ENCODE peak calls at places on chromosome 6, in eight cellular contexts. Z, L, K, Y, Q, P, V and O are unnamed samples. For H3K9me3 and H3K4me1, the result is how much of the 10 kb centered on the place peaks cover.

GRCh38 chr6:134449004-134449403 is 131.1 kb upstream of the SGK1 start:
- DNase-seq in P (no peak), V (no peak), Z (no peak), K (no peak), L (no peak), Q (no peak), Y (no peak), O (no peak)

GRCh38 chr6:63272397-63272796 is 47.4 kb downstream of the LGSN start:
- DNase-seq in P (no peak), Y (no peak), V (peak), Z (no peak), L (peak), Q (no peak), K (peak), O (peak)

GRCh38 chr6:36387440-36388303 is at the start of gene ETV7:
- DNase-seq in L (peak), P (peak), Y (peak), Z (peak), Q (peak), K (peak), V (peak), O (peak)

GRCh38 chr6:122476131-122476530 is 4.5 kb upstream of the SERINC1 start:
- DNase-seq in L (peak), P (no peak), Y (no peak), Z (no peak), K (peak), V (no peak), Q (no peak), O (peak)

GRCh38 chr6:75611011-75611701 is 9.5 kb downstream of the SENP6 start:
- DNase-seq in Y (no peak), Z (no peak), V (no peak), K (no peak), P (no peak), L (no peak), Q (no peak), O (no peak)

GRCh38 chr6:149941583-149942460 is at the start of gene ULBP2:
- DNase-seq in L (peak), V (peak), Y (peak), Q (peak), P (peak), Z (peak), K (peak), O (peak)

GRCh38 chr6:161487694-161488093 is 213.8 kb upstream of the AGPAT4 start:
- DNase-seq in P (no peak), Z (no peak), Q (no peak), Y (no peak), L (no peak), V (no peak), K (no peak), O (no peak)

GRCh38 chr6:86502522-86502921 is 434.8 kb upstream of the HTR1E start:
- DNase-seq in Z (no peak), V (peak), Y (peak), L (no peak), P (no peak), Q (no peak), K (no peak), O (no peak)

GRCh38 chr6:84033523-84034451 is at the start of gene MRAP2:
- DNase-seq in Z (peak), P (peak), K (peak), Q (peak), Y (no peak), L (peak), V (peak), O (peak)

GRCh38 chr6:30724906-30725667 is 4.9 kb downstream of the TUBB start:
- DNase-seq in K (no peak), L (no peak), V (no peak), Y (no peak), Q (no peak), P (no peak), Z (no peak), O (no peak)

GRCh38 chr6:79742030-79742429 is 110.9 kb downstream of the SH3BGRL2 start:
- DNase-seq in Q (no peak), Y (no peak), K (no peak), Z (no peak), V (no peak), L (no peak), P (no peak), O (no peak)

GRCh38 chr6:157380458-157380778 is 572 bp upstream of the ZDHHC14 start:
- DNase-seq in Y (no peak), Q (no peak), P (no peak), V (no peak), K (no peak), Z (peak), L (peak), O (no peak)

GRCh38 chr6:16358531-16359138 is 120.2 kb downstream of the GMPR start:
- DNase-seq in Z (peak), L (no peak), K (peak), Q (no peak), P (no peak), V (no peak), Y (no peak), O (no peak)

GRCh38 chr6:112027942-112028674 is 25.8 kb upstream of the CCN6 start:
- DNase-seq in Y (no peak), K (peak), P (no peak), V (no peak), L (no peak), Z (no peak), Q (no peak), O (peak)

GRCh38 chr6:135250751-135251356 is 69.7 kb downstream of the MYB start:
- DNase-seq in K (peak), L (peak), Q (no peak), Y (no peak), Z (peak), V (no peak), P (no peak), O (no peak)

GRCh38 chr6:116779569-116780164 is 14.1 kb upstream of the FAM162B start:
- DNase-seq in V (peak), K (peak), P (no peak), Y (no peak), Q (no peak), L (peak), Z (no peak), O (peak)

GRCh38 chr6:170125447-170126300 is 165.2 kb downstream of the DLL1 start:
- DNase-seq in Q (peak), Z (peak), L (no peak), K (no peak), Y (no peak), V (no peak), P (peak), O (no peak)

GRCh38 chr6:132198040-132198439 is 203.2 kb downstream of the MOXD1 start:
- DNase-seq in V (no peak), Z (no peak), P (no peak), Q (no peak), K (no peak), L (no peak), Y (no peak), O (no peak)

GRCh38 chr6:128158496-128158895 is 257.6 kb upstream of the THEMIS start:
- DNase-seq in Z (no peak), P (no peak), V (no peak), Y (no peak), L (no peak), Q (no peak), K (no peak), O (peak)

GRCh38 chr6:168885741-168886140 is 367.9 kb downstream of the THBS2 start:
- DNase-seq in K (no peak), V (no peak), P (no peak), L (no peak), Z (no peak), Q (no peak), Y (peak), O (no peak)

GRCh38 chr6:107132330-107132954 is 17.1 kb upstream of the BEND3 start:
- DNase-seq in K (no peak), Z (no peak), L (peak), Y (no peak), V (peak), P (no peak), Q (no peak), O (peak)

GRCh38 chr6:3316363-3316762 is 57.6 kb downstream of the PSMG4 start:
- DNase-seq in Y (no peak), Q (no peak), P (peak), L (no peak), Z (no peak), V (no peak), K (no peak), O (no peak)

GRCh38 chr6:71248306-71248705 is 40.3 kb upstream of the OGFRL1 start:
- DNase-seq in Y (peak), L (no peak), K (no peak), Z (peak), Q (no peak), P (no peak), V (peak), O (no peak)

GRCh38 chr6:115969207-115969929 is 91.3 kb downstream of the FRK start:
- DNase-seq in V (no peak), K (no peak), Q (no peak), Y (no peak), Z (peak), P (no peak), L (peak), O (peak)

GRCh38 chr6:169536446-169537170 is 165.2 kb downstream of the WDR27 start:
- DNase-seq in P (no peak), L (no peak), V (no peak), Q (no peak), K (no peak), Y (no peak), Z (no peak), O (peak)

GRCh38 chr6:104816141-104816540 is 43.6 kb downstream of the HACE1 start:
- DNase-seq in P (no peak), Q (no peak), L (no peak), K (no peak), Y (no peak), V (no peak), Z (no peak), O (no peak)

GRCh38 chr6:14312497-14312896 is 194.9 kb downstream of the CD83 start:
- DNase-seq in Y (no peak), Q (no peak), V (no peak), Z (no peak), L (no peak), P (no peak), K (no peak), O (no peak)

GRCh38 chr6:36382976-36383375 is 4.5 kb downstream of the ETV7 start:
- DNase-seq in Q (no peak), P (no peak), Z (no peak), K (no peak), Y (no peak), L (no peak), V (no peak), O (no peak)

GRCh38 chr6:4614637-4615036 is 161.6 kb upstream of the CDYL start:
- DNase-seq in P (no peak), Q (no peak), Y (no peak), V (no peak), L (no peak), K (no peak), Z (no peak), O (no peak)

GRCh38 chr6:161462148-161462547 is 188.3 kb upstream of the AGPAT4 start:
- DNase-seq in Y (no peak), L (no peak), P (no peak), K (no peak), Q (no peak), Z (no peak), V (no peak), O (no peak)

GRCh38 chr6:12911387-12911960 is 194.9 kb downstream of the PHACTR1 start:
- DNase-seq in K (peak), Y (no peak), P (no peak), V (peak), Z (no peak), L (peak), Q (no peak), O (peak)

DNA sequence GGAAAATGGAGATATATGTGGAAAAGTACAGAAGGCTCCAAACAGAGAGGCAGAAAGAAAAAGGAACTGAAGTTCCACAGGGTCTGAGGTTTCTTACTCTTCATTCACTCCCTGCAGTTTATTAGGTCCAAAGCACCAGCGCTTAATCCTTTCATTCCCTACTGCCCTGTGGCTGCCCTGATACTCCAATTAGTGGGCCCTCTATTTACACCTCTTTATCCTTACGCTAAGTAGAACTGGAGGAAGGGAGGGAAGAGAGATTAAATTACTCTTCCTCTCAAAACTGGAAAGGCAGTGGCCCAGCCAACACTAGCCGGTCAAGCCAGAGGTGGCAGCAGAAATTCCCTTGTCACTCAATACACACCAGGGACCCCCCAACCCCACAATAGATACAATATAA is 20.4 kb downstream of the TRERF1 start:
- DNase-seq in P (no peak), K (no peak), L (peak), Z (no peak), Y (no peak), Q (no peak), V (no peak), O (no peak)
- H3K9me3 ChIP-seq in P (under half), K (under half), L (under half), Z (under half), Y (under half), Q (under half), V (under half), O (under half)

DNA sequence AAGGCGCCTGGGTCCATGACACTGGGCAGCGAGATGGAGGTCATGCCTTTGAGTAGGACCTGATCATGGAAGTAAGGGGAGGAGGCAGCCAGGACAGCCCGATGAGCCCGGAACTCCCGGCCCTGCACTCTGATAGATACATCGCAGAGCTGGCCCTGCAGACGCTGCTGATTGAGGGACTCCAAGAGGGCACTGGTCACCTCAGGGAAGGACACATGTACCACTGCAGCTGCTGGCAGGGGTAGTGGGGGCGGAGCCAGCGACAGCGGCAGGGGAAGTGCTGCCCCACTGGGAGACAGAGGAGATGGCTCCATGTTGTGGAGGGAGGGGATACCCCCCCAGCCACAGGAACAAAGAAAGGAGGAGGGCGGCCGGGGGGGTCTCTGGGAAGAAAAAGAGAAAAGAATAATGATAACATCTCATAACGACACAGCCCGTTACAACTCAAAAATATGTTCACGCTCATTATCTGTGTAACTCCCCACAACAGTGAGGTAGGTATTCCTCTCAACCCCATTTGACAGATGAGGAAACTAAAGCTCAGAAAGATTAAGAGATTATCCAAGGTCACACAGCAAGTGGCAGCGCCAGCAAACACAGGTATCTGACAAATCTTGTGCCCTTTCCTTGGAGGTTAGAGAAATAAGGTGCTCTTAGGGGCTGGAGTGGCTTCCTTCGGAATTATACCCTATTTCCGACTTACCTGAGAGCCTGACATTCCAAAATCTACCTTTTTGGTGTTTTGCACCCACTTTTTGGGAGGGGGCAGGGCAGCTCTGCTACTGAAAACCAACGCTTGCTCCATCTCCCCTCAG is 734 bp downstream of the ZBTB22 start:
- DNase-seq in Y (no peak), Q (no peak), Z (peak), V (no peak), P (no peak), L (peak), K (no peak), O (no peak)
- H3K27ac ChIP-seq in Y (no peak), Q (peak), Z (no peak), V (peak), P (peak), L (no peak), K (no peak), O (peak)

DNA sequence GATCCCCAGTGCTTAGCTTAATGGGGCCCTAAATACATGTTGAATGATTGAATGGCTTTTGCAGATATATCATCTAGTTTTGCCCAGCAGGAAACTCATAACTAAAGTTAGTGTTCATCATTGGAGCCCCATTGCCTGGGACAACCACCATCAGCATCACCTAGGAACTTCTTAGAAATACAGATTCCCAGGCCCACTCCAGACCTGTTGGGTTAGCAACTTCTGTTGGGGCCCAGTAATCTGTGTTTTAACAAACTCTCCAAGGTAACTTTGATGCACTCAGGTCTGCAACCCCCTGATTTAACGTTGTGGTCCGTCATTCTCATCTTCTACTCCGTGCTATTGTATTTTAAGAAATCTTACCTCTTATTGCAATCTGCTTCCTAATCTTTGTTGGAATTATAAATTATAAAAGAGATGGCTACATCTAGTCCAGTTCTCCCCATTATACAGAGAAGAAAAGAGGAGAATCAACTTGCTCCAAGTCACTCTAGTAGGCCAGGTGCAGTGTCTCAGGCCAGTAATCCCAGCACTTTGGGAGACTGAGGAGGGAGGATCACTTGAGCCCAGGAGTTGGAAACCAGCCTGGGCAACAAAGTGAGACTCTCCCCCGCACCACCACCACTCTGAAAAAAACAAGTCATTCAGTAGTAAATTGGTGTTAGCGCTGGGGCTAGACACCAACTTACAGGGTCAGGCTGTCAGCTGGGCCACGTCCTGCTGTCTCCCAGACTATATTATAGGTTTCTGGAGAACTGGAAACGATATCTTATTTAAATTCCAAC is 13.7 kb downstream of the FOXP4 start:
- DNase-seq in P (no peak), Q (no peak), Y (no peak), L (no peak), Z (no peak), K (no peak), V (no peak), O (peak)
- H3K4me1 ChIP-seq in P (under half), Q (under half), Y (under half), L (under half), Z (under half), K (under half), V (under half), O (under half)

DNA sequence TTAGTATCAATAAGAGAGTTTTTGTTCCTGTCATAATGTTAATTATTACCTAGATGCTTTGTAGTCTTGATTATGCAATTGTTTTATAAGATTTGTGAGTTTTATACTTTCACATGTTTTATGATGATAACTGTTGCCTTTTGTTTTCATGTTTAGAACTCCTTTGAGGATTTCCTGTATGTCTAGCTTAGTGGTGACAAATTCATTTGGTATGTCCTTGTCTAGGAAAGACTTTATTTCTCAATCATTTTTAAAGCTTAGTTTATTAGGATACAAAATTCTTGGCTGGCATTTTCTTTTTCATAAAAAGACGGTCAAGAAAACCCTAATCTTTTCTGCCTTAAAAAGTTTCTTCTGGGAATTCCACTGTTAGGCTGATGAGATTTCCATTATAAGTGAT is 849.9 kb upstream of the EYS start:
- DNase-seq in V (no peak), Z (no peak), P (no peak), Y (no peak), K (no peak), L (no peak), Q (no peak), O (no peak)
- H3K9me3 ChIP-seq in V (under half), Z (under half), P (under half), Y (under half), K (under half), L (under half), Q (under half), O (under half)

DNA sequence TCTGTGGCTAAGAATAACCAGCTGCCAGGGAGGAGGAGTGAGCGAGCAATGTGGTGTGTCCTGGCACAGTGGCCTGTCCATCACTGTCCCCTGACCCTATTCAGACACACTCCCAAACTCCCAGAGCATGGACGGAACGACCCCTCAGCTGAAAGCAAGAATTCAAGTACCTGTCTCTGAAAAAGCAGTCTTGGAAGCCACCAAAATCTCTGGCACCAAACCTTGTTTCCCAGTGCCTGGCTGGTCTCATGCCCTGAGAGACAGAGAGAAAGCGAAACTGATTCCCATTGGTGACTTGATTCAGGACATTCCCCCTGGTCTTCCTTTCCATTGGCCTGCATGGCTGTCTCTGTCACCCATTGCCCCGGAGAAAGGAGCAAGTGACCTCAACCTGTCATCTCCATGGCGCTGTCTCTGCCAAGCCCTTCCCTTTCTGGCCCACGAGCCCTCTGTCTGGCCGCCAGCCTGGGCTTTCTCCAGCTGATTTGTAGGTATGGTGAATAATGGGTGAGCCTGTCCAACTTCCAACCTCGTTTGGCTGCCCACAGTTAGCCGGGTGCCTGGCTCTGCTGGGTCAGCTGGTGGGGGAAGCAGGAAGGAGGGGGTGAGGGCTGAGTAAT is at the start of gene DDO:
- DNase-seq in Y (no peak), L (no peak), P (peak), Q (peak), K (peak), V (no peak), Z (no peak), O (peak)
- H3K27ac ChIP-seq in Y (no peak), L (no peak), P (peak), Q (peak), K (peak), V (no peak), Z (no peak), O (peak)

DNA sequence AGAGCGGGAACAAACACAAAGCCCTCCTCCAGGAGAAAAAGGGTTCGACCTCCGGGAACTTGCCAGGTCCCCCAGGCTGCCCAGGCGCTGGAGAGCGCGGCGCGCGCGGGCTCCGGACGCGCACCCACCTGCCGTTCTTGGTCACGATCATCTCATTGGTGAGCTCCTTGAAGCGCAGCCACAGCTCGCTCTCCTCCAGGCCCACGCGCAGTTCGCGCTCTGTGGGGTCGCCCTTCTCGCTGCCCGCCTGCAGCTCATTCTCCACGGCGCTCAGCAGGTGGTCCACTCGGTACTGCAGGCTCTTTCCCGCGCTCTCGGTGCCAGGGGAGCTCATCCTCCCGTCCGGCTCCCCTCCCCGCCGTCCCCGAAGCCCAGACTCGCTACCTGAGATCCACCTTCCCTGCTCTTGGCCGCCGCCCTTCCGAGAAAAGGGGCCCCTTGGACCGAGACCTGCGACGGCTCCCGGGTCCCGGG is 356 bp downstream of the TBXT start:
- DNase-seq in P (no peak), Y (no peak), K (no peak), Q (no peak), L (peak), Z (peak), V (no peak), O (no peak)
- H3K4me1 ChIP-seq in P (under half), Y (under half), K (under half), Q (under half), L (under half), Z (under half), V (under half), O (under half)